ENCODE peak calls at places on chromosomes 7 and 10, in four cellular contexts. B is BJ; K is activated CD8-positive, alpha-beta memory T cell treated with anti-CD3 and anti-CD28 coated beads, Interleukin-2, amount 10 ng/mL, durations not matched to agents 7 days and 5 days; G is HTR-8/SVneo. S is an unnamed sample.

GRCh38 chr10:100370561-100370975 is 23.5 kb downstream of the SCD start:
- DNase-seq in G (no peak), K (peak), B (no peak), S (peak)

GRCh38 chr10:96272256-96272985 is 1.1 kb upstream of the BLNK start:
- DNase-seq in K (no peak), B (no peak), G (no peak), S (no peak)

GRCh38 chr7:151088856-151089699 is 2.8 kb downstream of the AGAP3 start:
- DNase-seq in B (no peak), K (no peak), G (no peak), S (no peak)

GRCh38 chr7:124191030-124191429 is 158.2 kb upstream of the TMEM229A start:
- DNase-seq in B (no peak), G (no peak), K (no peak), S (no peak)

GRCh38 chr10:35300063-35300699 is 36.1 kb upstream of the CCNY start:
- DNase-seq in K (no peak), B (peak), G (peak), S (peak)

GRCh38 chr7:45703373-45703821 is 129.2 kb downstream of the ADCY1 start:
- DNase-seq in G (no peak), K (peak), B (no peak), S (no peak)

GRCh38 chr10:70974351-70974901 is 86.1 kb upstream of the PCBD1 start:
- DNase-seq in B (no peak), K (no peak), G (peak), S (no peak)

GRCh38 chr7:41517771-41518170 is 185.1 kb downstream of the INHBA start:
- DNase-seq in K (no peak), G (no peak), B (no peak), S (no peak)

GRCh38 chr7:39219869-39220268 is 242.2 kb downstream of the POU6F2 start:
- DNase-seq in G (no peak), K (no peak), B (no peak), S (no peak)

GRCh38 chr7:16524332-16524731 is 2.3 kb upstream of the LRRC72 start:
- DNase-seq in K (no peak), B (no peak), G (no peak), S (no peak)

GRCh38 chr10:5544216-5544805 is 19.6 kb downstream of the CALML3 start:
- DNase-seq in B (no peak), K (no peak), G (no peak), S (no peak)

GRCh38 chr10:103736763-103737162 is 118.6 kb downstream of the SH3PXD2A start:
- DNase-seq in K (no peak), B (no peak), G (peak), S (peak)

GRCh38 chr10:74770400-74770799 is 56.0 kb upstream of the KAT6B start:
- DNase-seq in B (no peak), G (no peak), K (no peak), S (no peak)

GRCh38 chr7:17275749-17276671 is 22.4 kb upstream of the AHR start:
- DNase-seq in G (peak), K (no peak), B (peak), S (no peak)

GRCh38 chr7:156059374-156059773 is 247.1 kb upstream of the SHH start:
- DNase-seq in B (no peak), K (no peak), G (no peak), S (no peak)

GRCh38 chr10:119806334-119807130 is 66.1 kb downstream of the MCMBP start:
- DNase-seq in K (no peak), B (no peak), G (no peak), S (no peak)

GRCh38 chr7:47258798-47259197 is 323.1 kb downstream of the TNS3 start:
- DNase-seq in K (no peak), G (no peak), B (no peak), S (no peak)

GRCh38 chr7:39238209-39238869 is 260.6 kb downstream of the POU6F2 start:
- DNase-seq in B (no peak), G (no peak), K (no peak), S (no peak)

GRCh38 chr10:100747061-100747825 is 1.9 kb downstream of the PAX2 start:
- DNase-seq in B (no peak), K (no peak), G (no peak), S (no peak)

GRCh38 chr10:132588301-132589013 is 50.9 kb downstream of the INPP5A start:
- DNase-seq in K (peak), B (no peak), G (no peak), S (no peak)

GRCh38 chr10:70274643-70275042 is 9.2 kb downstream of the NPFFR1 start:
- DNase-seq in B (peak), G (no peak), K (no peak), S (no peak)

GRCh38 chr10:80271416-80271815 is 18.0 kb downstream of the MAT1A start:
- DNase-seq in K (no peak), G (no peak), B (no peak), S (no peak)

GRCh38 chr7:2812831-2813230 is 31.3 kb downstream of the GNA12 start:
- DNase-seq in G (no peak), B (no peak), K (no peak), S (no peak)

GRCh38 chr10:71419750-71420149 is 23.0 kb downstream of the CDH23 start:
- DNase-seq in B (no peak), K (peak), G (no peak), S (no peak)

GRCh38 chr7:142298009-142298408 is 40.2 kb upstream of the PRSS58 start:
- DNase-seq in G (no peak), B (no peak), K (no peak), S (peak)